ENCODE peak calls at places on chromosomes 5 and 9, in eight cellular contexts. F, T, L, J, P, U, X and G are unnamed samples.

GRCh38 chr5:176780071-176780850 is 30.1 kb upstream of the UNC5A start:
- DNase-seq in U (no peak), L (peak; percentile 31), T (no peak), P (no peak), J (no peak), F (no peak), X (peak; percentile 65), G (peak; percentile 60)

GRCh38 chr9:98182889-98183599 is 9.4 kb downstream of the CORO2A start:
- DNase-seq in U (no peak), X (no peak), J (no peak), T (no peak), L (no peak), P (no peak), F (peak; percentile 26), G (no peak)

GRCh38 chr5:134614461-134615085 is 18.1 kb downstream of the SAR1B start:
- DNase-seq in F (no peak), X (no peak), T (no peak), J (no peak), U (no peak), P (no peak), L (no peak), G (no peak)

GRCh38 chr9:85541876-85542275 is 199.9 kb downstream of the AGTPBP1 start:
- DNase-seq in X (no peak), J (no peak), T (no peak), P (no peak), L (no peak), F (no peak), U (no peak), G (no peak)

GRCh38 chr5:172909931-172910502 is 49.2 kb upstream of the RPL26L1 start:
- DNase-seq in J (no peak), L (no peak), U (no peak), P (peak; percentile 48), T (no peak), X (no peak), F (no peak), G (no peak)

GRCh38 chr9:27337833-27338526 is 41.0 kb upstream of the EQTN start:
- DNase-seq in X (no peak), U (no peak), F (peak; percentile 33), T (no peak), L (no peak), J (no peak), P (no peak), G (no peak)

GRCh38 chr9:113349044-113349433 is 302 bp upstream of the BSPRY start:
- DNase-seq in T (no peak), L (no peak), P (no peak), X (no peak), J (peak; percentile 17), F (no peak), U (no peak), G (no peak)

GRCh38 chr5:42982107-42982622 is 58.0 kb downstream of the ANXA2R start:
- DNase-seq in L (no peak), T (no peak), J (no peak), X (no peak), F (no peak), U (no peak), P (peak; percentile 79), G (no peak)

GRCh38 chr5:84634256-84634655 is 249.6 kb upstream of the EDIL3 start:
- DNase-seq in U (no peak), F (no peak), X (no peak), T (no peak), P (no peak), J (no peak), L (no peak), G (no peak)

GRCh38 chr9:105242557-105242956 is 1.9 kb upstream of the SLC44A1 start:
- DNase-seq in J (no peak), U (no peak), L (no peak), X (no peak), F (no peak), T (no peak), P (no peak), G (no peak)

GRCh38 chr9:108761530-108762347 is 94.0 kb downstream of the ACTL7B start:
- DNase-seq in X (no peak), J (peak; percentile 70), L (peak; percentile 60), T (peak; percentile 39), U (peak; percentile 33), F (peak; percentile 61), P (peak; percentile 50), G (peak; percentile 91)

GRCh38 chr9:89500008-89500407 is 2.1 kb upstream of the SEMA4D start:
- DNase-seq in P (no peak), X (no peak), T (no peak), F (no peak), L (no peak), J (no peak), U (no peak), G (peak; percentile 57)

GRCh38 chr9:89496645-89497044 is 1.3 kb downstream of the SEMA4D start:
- DNase-seq in L (no peak), T (no peak), J (no peak), X (no peak), U (no peak), F (peak; percentile 42), P (no peak), G (no peak)

GRCh38 chr9:89497181-89497963 is 541 bp downstream of the SEMA4D start:
- DNase-seq in F (peak; percentile 68), J (peak; percentile 35), L (no peak), P (no peak), T (no peak), U (no peak), X (no peak), G (no peak)

GRCh38 chr9:89498845-89499480 is 1.1 kb upstream of the SEMA4D start:
- DNase-seq in P (no peak), F (peak; percentile 60), J (peak; percentile 87), X (no peak), T (no peak), U (no peak), L (no peak), G (no peak)

DNA sequence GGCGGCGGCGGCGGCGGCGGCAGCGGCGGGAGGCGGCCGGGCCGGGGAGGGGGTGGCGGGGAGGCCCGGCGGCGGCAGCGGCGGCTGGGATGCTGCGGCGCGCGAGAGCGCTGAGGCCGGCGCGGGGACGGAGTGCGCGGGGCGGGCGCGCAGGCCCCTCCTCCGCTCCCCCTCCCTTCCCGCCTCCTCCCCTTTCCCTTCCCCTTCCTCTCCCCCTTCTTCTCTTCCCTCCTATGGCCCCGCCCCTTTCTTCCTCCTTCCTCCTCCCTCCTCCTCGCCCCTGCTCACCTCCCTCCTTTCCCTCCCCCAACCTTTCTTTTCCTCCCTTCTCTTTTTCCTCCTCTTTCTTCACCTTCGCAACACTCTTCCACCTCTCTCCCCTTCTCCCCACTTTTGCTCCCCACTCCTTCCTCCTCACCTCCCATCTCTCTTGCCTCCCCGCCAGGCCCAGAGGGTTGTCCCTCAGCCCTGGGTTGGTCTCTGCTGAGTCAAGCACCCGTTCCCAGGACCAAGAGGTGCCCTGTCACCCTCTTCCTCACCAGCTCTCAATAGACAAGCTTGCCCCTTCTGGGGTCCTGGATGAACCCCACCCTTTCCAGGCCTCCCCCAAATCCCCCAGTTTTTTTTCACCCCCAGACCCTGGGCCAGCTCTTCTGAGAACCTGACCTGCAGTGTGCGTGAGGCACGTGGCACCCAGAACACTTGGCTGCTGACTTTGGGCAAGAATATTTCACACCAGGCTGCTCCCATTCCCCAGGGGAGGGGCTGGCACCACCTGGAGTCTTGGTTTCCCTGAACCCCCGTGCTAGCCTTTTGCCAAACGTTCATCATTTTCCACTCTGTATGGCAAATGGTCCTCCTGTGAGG is at the start of gene SEMA4D:
- DNase-seq in L (no peak), T (peak; percentile 83), J (peak; percentile 85), U (peak; percentile 53), F (peak; percentile 85), X (no peak), P (peak; percentile 70), G (peak; percentile 93)
- TF ChIP-seq POLR2A in L (no peak), T (no peak), J (no peak), U (no peak), F (no peak), X (no peak), P (peak; percentile 14), G (no peak)

DNA sequence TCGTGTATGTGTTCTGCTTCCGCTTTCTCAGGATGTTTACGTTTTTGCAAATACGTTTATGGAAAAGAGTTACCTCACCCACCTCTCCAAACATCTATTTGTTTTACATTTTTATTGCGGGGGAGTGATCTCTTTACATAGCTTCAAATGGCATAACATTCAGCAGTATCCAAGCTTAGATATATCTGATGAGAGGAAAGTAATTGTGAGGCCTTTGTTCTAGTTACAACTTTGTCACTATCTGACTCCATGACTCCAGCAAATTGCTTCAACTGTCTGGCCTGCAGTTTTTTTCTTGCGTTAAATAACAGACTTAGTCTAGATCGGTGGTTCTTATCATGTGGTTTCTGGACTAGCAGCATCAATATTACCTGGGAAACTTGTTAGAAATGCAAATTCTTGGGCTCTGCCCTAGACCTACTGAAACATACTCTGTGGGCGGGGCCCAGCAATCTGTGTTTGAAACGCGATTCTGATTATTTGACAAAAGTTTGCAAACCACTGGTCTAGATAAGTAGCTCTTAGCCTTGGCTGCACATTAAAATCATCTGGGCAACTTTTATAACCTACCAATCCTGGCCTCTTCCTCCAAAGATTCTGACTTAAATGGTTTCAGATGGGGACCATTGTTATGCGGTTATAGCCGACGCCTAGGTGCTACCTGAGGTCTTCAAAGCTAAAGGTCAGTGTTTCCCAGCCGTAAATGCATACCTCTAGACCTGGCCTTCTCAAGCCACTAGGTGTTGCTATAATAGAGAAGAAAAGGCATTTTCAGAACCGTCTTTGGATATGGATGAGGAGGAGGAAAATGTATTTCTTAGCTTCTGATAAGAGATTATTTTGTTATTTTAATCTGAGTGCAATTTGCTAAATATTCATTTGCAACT is 73.9 kb downstream of the C9orf85 start:
- DNase-seq in L (no peak), J (no peak), T (no peak), U (no peak), X (no peak), F (no peak), P (peak; percentile 9), G (no peak)
- TF ChIP-seq CTCF in L (no peak), J (no peak), T (no peak), U (peak; percentile 37), X (no peak), F (peak; percentile 18), P (no peak), G (no peak)

GRCh38 chr9:115595951-115596742 is 478.2 kb upstream of the TNC start:
- DNase-seq in X (no peak), F (no peak), L (no peak), U (no peak), P (peak; percentile 9), J (no peak), T (no peak), G (no peak)
- H3K4me3 ChIP-seq in X (no peak overlapping the region), F (no peak overlapping the region), L (no peak overlapping the region), U (no peak overlapping the region), P (no peak overlapping the region), J (no peak overlapping the region), T (no peak overlapping the region), G (no peak overlapping the region)

DNA sequence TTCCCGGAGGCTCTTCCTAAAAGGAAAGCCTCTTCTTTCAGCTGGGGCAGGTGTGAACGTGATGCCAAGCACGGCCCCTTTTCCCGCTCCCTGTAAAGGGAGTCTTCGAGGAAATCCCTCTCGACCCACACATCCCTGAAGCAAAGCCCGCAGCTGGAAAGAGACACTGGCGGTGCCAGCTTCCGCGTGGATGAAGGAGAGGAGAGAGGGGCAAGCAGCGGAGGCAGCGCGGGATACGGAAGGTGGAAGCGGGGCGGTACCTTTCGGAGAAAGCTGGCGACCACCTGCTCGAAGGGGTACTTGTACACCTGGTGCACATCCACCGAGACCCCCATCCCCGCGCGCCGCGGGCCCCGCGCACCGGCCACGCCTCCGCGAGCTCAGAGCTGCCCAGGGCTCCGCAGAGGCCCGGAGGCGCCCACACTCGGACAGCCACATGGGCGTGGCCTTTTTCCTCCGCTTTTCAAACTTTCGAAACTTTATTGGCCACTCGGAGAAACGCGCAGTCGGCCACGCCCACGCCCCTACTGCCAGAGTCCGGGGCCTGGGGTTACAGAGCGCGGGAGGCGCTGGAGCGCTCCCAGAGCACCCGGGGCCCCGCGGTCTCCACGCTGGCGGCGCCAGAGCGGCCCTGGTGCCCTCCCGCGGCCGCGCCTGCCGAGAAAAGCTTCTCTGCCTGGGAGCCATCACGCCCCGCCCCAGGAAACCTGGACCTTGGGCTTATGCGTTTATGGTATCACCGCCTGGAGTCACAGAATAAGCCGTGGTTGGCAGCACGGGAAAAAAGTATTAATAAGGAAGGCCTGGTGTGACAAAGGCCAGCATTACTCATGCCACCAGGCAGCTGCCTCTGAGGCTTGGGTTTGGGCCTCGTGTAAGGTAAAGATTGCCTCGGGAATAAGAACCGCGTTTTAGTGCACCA is at the start of gene PRELID2:
- DNase-seq in U (peak; percentile 79), L (peak; percentile 85), X (peak; percentile 90), T (peak; percentile 86), P (peak; percentile 88), J (peak; percentile 91), F (peak; percentile 94), G (peak; percentile 96)
- TF ChIP-seq POLR2A in U (peak; percentile 31), L (no peak), X (peak; percentile 35), T (peak; percentile 54), P (peak; percentile 62), J (no peak), F (peak; percentile 77), G (no peak)